ENCODE peak calls at places on chromosomes 1 and 21, in ten cellular contexts. One of them, this sample, is unnamed.
A peak's percentile ranks its signal among the peaks of the same experiment; 100 is the strongest.

GRCh38 chr1:154686507-154686906 is 78.5 kb upstream of the ADAR start:
- DNase-seq in iris pigment epithelial cell: no peak
- DNase-seq in GM12878: no peak
- DNase-seq in fibroblast of mammary gland: no peak
- DNase-seq in stimulated activated CD8-positive, alpha-beta memory T cell treated with anti-CD3 and anti-CD28 coated beads, Interleukin-2, amount 100 ng/mL, for 1 hour: no peak
- DNase-seq in naive thymus-derived CD4-positive, alpha-beta T cell: no peak
- DNase-seq in activated CD4-positive, alpha-beta T cell treated with anti-CD3 and anti-CD28 coated beads for 24 hours: no peak
- DNase-seq in astrocyte of the spinal cord: no peak
- DNase-seq in H54: no peak
- DNase-seq in adipocyte: no peak
- DNase-seq in this sample: no peak

GRCh38 chr1:88650676-88651418 is 33.2 kb upstream of the PKN2 start:
- DNase-seq in iris pigment epithelial cell: peak; percentile 60
- DNase-seq in GM12878: no peak
- DNase-seq in fibroblast of mammary gland: peak; percentile 17
- DNase-seq in stimulated activated CD8-positive, alpha-beta memory T cell treated with anti-CD3 and anti-CD28 coated beads, Interleukin-2, amount 100 ng/mL, for 1 hour: no peak
- DNase-seq in naive thymus-derived CD4-positive, alpha-beta T cell: no peak
- DNase-seq in activated CD4-positive, alpha-beta T cell treated with anti-CD3 and anti-CD28 coated beads for 24 hours: no peak
- DNase-seq in astrocyte of the spinal cord: no peak
- DNase-seq in H54: no peak
- DNase-seq in adipocyte: no peak
- DNase-seq in this sample: no peak

GRCh38 chr1:3242408-3243270 is 173.6 kb downstream of the PRDM16 start:
- DNase-seq in iris pigment epithelial cell: no peak
- DNase-seq in GM12878: no peak
- DNase-seq in fibroblast of mammary gland: no peak
- DNase-seq in stimulated activated CD8-positive, alpha-beta memory T cell treated with anti-CD3 and anti-CD28 coated beads, Interleukin-2, amount 100 ng/mL, for 1 hour: no peak
- DNase-seq in naive thymus-derived CD4-positive, alpha-beta T cell: no peak
- DNase-seq in activated CD4-positive, alpha-beta T cell treated with anti-CD3 and anti-CD28 coated beads for 24 hours: no peak
- DNase-seq in astrocyte of the spinal cord: no peak
- DNase-seq in H54: no peak
- DNase-seq in adipocyte: no peak
- DNase-seq in this sample: no peak

GRCh38 chr1:176515310-176515709 is 52.3 kb downstream of the PAPPA2 start:
- DNase-seq in iris pigment epithelial cell: peak; percentile 61
- DNase-seq in GM12878: no peak
- DNase-seq in fibroblast of mammary gland: peak; percentile 92
- DNase-seq in stimulated activated CD8-positive, alpha-beta memory T cell treated with anti-CD3 and anti-CD28 coated beads, Interleukin-2, amount 100 ng/mL, for 1 hour: no peak
- DNase-seq in naive thymus-derived CD4-positive, alpha-beta T cell: no peak
- DNase-seq in activated CD4-positive, alpha-beta T cell treated with anti-CD3 and anti-CD28 coated beads for 24 hours: no peak
- DNase-seq in astrocyte of the spinal cord: peak; percentile 55
- DNase-seq in H54: peak; percentile 2
- DNase-seq in adipocyte: peak; percentile 13
- DNase-seq in this sample: no peak

GRCh38 chr1:160726498-160727391 is 12.3 kb upstream of the SLAMF7 start:
- DNase-seq in iris pigment epithelial cell: peak; percentile 76
- DNase-seq in GM12878: no peak
- DNase-seq in fibroblast of mammary gland: peak; percentile 65
- DNase-seq in stimulated activated CD8-positive, alpha-beta memory T cell treated with anti-CD3 and anti-CD28 coated beads, Interleukin-2, amount 100 ng/mL, for 1 hour: no peak
- DNase-seq in naive thymus-derived CD4-positive, alpha-beta T cell: peak; percentile 57
- DNase-seq in activated CD4-positive, alpha-beta T cell treated with anti-CD3 and anti-CD28 coated beads for 24 hours: peak; percentile 46
- DNase-seq in astrocyte of the spinal cord: peak; percentile 65
- DNase-seq in H54: peak; percentile 40
- DNase-seq in adipocyte: peak; percentile 73
- DNase-seq in this sample: peak; percentile 50

GRCh38 chr1:55718758-55719671 is 503.9 kb upstream of the USP24 start:
- DNase-seq in iris pigment epithelial cell: peak; percentile 100
- DNase-seq in GM12878: no peak
- DNase-seq in fibroblast of mammary gland: peak; percentile 100
- DNase-seq in stimulated activated CD8-positive, alpha-beta memory T cell treated with anti-CD3 and anti-CD28 coated beads, Interleukin-2, amount 100 ng/mL, for 1 hour: no peak
- DNase-seq in naive thymus-derived CD4-positive, alpha-beta T cell: no peak
- DNase-seq in activated CD4-positive, alpha-beta T cell treated with anti-CD3 and anti-CD28 coated beads for 24 hours: no peak
- DNase-seq in astrocyte of the spinal cord: peak; percentile 100
- DNase-seq in H54: peak; percentile 46
- DNase-seq in adipocyte: peak; percentile 98
- DNase-seq in this sample: no peak

GRCh38 chr1:150149490-150150453 is at the start of gene PLEKHO1:
- DNase-seq in iris pigment epithelial cell: peak; percentile 88
- DNase-seq in GM12878: no peak
- DNase-seq in fibroblast of mammary gland: peak; percentile 79
- DNase-seq in stimulated activated CD8-positive, alpha-beta memory T cell treated with anti-CD3 and anti-CD28 coated beads, Interleukin-2, amount 100 ng/mL, for 1 hour: peak; percentile 73
- DNase-seq in naive thymus-derived CD4-positive, alpha-beta T cell: peak; percentile 76
- DNase-seq in activated CD4-positive, alpha-beta T cell treated with anti-CD3 and anti-CD28 coated beads for 24 hours: peak; percentile 67
- DNase-seq in astrocyte of the spinal cord: peak; percentile 87
- DNase-seq in H54: peak; percentile 67
- DNase-seq in adipocyte: peak; percentile 93
- DNase-seq in this sample: peak; percentile 80

GRCh38 chr1:245440933-245441332 is 286.1 kb downstream of the KIF26B start:
- DNase-seq in iris pigment epithelial cell: no peak
- DNase-seq in GM12878: no peak
- DNase-seq in fibroblast of mammary gland: no peak
- DNase-seq in stimulated activated CD8-positive, alpha-beta memory T cell treated with anti-CD3 and anti-CD28 coated beads, Interleukin-2, amount 100 ng/mL, for 1 hour: no peak
- DNase-seq in naive thymus-derived CD4-positive, alpha-beta T cell: no peak
- DNase-seq in activated CD4-positive, alpha-beta T cell treated with anti-CD3 and anti-CD28 coated beads for 24 hours: no peak
- DNase-seq in astrocyte of the spinal cord: no peak
- DNase-seq in H54: no peak
- DNase-seq in adipocyte: no peak
- DNase-seq in this sample: no peak

GRCh38 chr21:36522174-36522810 is 42.4 kb upstream of the CLDN14 start:
- DNase-seq in iris pigment epithelial cell: no peak
- DNase-seq in GM12878: no peak
- DNase-seq in fibroblast of mammary gland: no peak
- DNase-seq in stimulated activated CD8-positive, alpha-beta memory T cell treated with anti-CD3 and anti-CD28 coated beads, Interleukin-2, amount 100 ng/mL, for 1 hour: no peak
- DNase-seq in naive thymus-derived CD4-positive, alpha-beta T cell: no peak
- DNase-seq in activated CD4-positive, alpha-beta T cell treated with anti-CD3 and anti-CD28 coated beads for 24 hours: no peak
- DNase-seq in astrocyte of the spinal cord: no peak
- DNase-seq in H54: no peak
- DNase-seq in adipocyte: no peak
- DNase-seq in this sample: no peak

GRCh38 chr1:209783338-209783737 is 1.0 kb downstream of the C1orf74 start:
- DNase-seq in iris pigment epithelial cell: no peak
- DNase-seq in GM12878: no peak
- DNase-seq in fibroblast of mammary gland: no peak
- DNase-seq in stimulated activated CD8-positive, alpha-beta memory T cell treated with anti-CD3 and anti-CD28 coated beads, Interleukin-2, amount 100 ng/mL, for 1 hour: no peak
- DNase-seq in naive thymus-derived CD4-positive, alpha-beta T cell: no peak
- DNase-seq in activated CD4-positive, alpha-beta T cell treated with anti-CD3 and anti-CD28 coated beads for 24 hours: no peak
- DNase-seq in astrocyte of the spinal cord: no peak
- DNase-seq in H54: no peak
- DNase-seq in adipocyte: no peak
- DNase-seq in this sample: no peak

GRCh38 chr1:30618335-30618747 is 105.0 kb downstream of the MATN1 start:
- DNase-seq in iris pigment epithelial cell: no peak
- DNase-seq in GM12878: no peak
- DNase-seq in fibroblast of mammary gland: no peak
- DNase-seq in stimulated activated CD8-positive, alpha-beta memory T cell treated with anti-CD3 and anti-CD28 coated beads, Interleukin-2, amount 100 ng/mL, for 1 hour: no peak
- DNase-seq in naive thymus-derived CD4-positive, alpha-beta T cell: no peak
- DNase-seq in activated CD4-positive, alpha-beta T cell treated with anti-CD3 and anti-CD28 coated beads for 24 hours: no peak
- DNase-seq in astrocyte of the spinal cord: no peak
- DNase-seq in H54: peak; percentile 27
- DNase-seq in adipocyte: no peak
- DNase-seq in this sample: no peak

GRCh38 chr1:1063945-1064831 is 9.9 kb downstream of the RNF223 start:
- DNase-seq in iris pigment epithelial cell: peak; percentile 85
- DNase-seq in GM12878: peak; percentile 79
- DNase-seq in fibroblast of mammary gland: peak; percentile 84
- DNase-seq in stimulated activated CD8-positive, alpha-beta memory T cell treated with anti-CD3 and anti-CD28 coated beads, Interleukin-2, amount 100 ng/mL, for 1 hour: peak; percentile 73
- DNase-seq in naive thymus-derived CD4-positive, alpha-beta T cell: peak; percentile 83
- DNase-seq in activated CD4-positive, alpha-beta T cell treated with anti-CD3 and anti-CD28 coated beads for 24 hours: peak; percentile 77
- DNase-seq in astrocyte of the spinal cord: peak; percentile 86
- DNase-seq in H54: peak; percentile 94
- DNase-seq in adipocyte: peak; percentile 60
- DNase-seq in this sample: peak; percentile 83

GRCh38 chr1:230124187-230125128 is 57.4 kb downstream of the GALNT2 start:
- DNase-seq in iris pigment epithelial cell: no peak
- DNase-seq in GM12878: no peak
- DNase-seq in fibroblast of mammary gland: peak; percentile 38
- DNase-seq in stimulated activated CD8-positive, alpha-beta memory T cell treated with anti-CD3 and anti-CD28 coated beads, Interleukin-2, amount 100 ng/mL, for 1 hour: no peak
- DNase-seq in naive thymus-derived CD4-positive, alpha-beta T cell: no peak
- DNase-seq in activated CD4-positive, alpha-beta T cell treated with anti-CD3 and anti-CD28 coated beads for 24 hours: no peak
- DNase-seq in astrocyte of the spinal cord: peak; percentile 56
- DNase-seq in H54: no peak
- DNase-seq in adipocyte: no peak
- DNase-seq in this sample: no peak

GRCh38 chr21:44294391-44295162 is 5.3 kb upstream of the PFKL start:
- DNase-seq in iris pigment epithelial cell: no peak
- DNase-seq in GM12878: no peak
- DNase-seq in fibroblast of mammary gland: peak; percentile 68
- DNase-seq in stimulated activated CD8-positive, alpha-beta memory T cell treated with anti-CD3 and anti-CD28 coated beads, Interleukin-2, amount 100 ng/mL, for 1 hour: no peak
- DNase-seq in naive thymus-derived CD4-positive, alpha-beta T cell: no peak
- DNase-seq in activated CD4-positive, alpha-beta T cell treated with anti-CD3 and anti-CD28 coated beads for 24 hours: no peak
- DNase-seq in astrocyte of the spinal cord: peak; percentile 25
- DNase-seq in H54: peak; percentile 95
- DNase-seq in adipocyte: no peak
- DNase-seq in this sample: no peak

GRCh38 chr1:22884806-22885559 is 87.7 kb downstream of the LACTBL1 start:
- DNase-seq in iris pigment epithelial cell: no peak
- DNase-seq in GM12878: no peak
- DNase-seq in fibroblast of mammary gland: no peak
- DNase-seq in stimulated activated CD8-positive, alpha-beta memory T cell treated with anti-CD3 and anti-CD28 coated beads, Interleukin-2, amount 100 ng/mL, for 1 hour: no peak
- DNase-seq in naive thymus-derived CD4-positive, alpha-beta T cell: no peak
- DNase-seq in activated CD4-positive, alpha-beta T cell treated with anti-CD3 and anti-CD28 coated beads for 24 hours: no peak
- DNase-seq in astrocyte of the spinal cord: no peak
- DNase-seq in H54: no peak
- DNase-seq in adipocyte: no peak
- DNase-seq in this sample: peak; percentile 54

GRCh38 chr1:229119161-229119560 is 151.8 kb upstream of the RAB4A start:
- DNase-seq in iris pigment epithelial cell: no peak
- DNase-seq in GM12878: no peak
- DNase-seq in fibroblast of mammary gland: no peak
- DNase-seq in stimulated activated CD8-positive, alpha-beta memory T cell treated with anti-CD3 and anti-CD28 coated beads, Interleukin-2, amount 100 ng/mL, for 1 hour: no peak
- DNase-seq in naive thymus-derived CD4-positive, alpha-beta T cell: no peak
- DNase-seq in activated CD4-positive, alpha-beta T cell treated with anti-CD3 and anti-CD28 coated beads for 24 hours: no peak
- DNase-seq in astrocyte of the spinal cord: no peak
- DNase-seq in H54: no peak
- DNase-seq in adipocyte: no peak
- DNase-seq in this sample: no peak

GRCh38 chr1:51093566-51093965 is 8.5 kb upstream of the C1orf185 start:
- DNase-seq in iris pigment epithelial cell: peak; percentile 52
- DNase-seq in GM12878: no peak
- DNase-seq in fibroblast of mammary gland: peak; percentile 71
- DNase-seq in stimulated activated CD8-positive, alpha-beta memory T cell treated with anti-CD3 and anti-CD28 coated beads, Interleukin-2, amount 100 ng/mL, for 1 hour: no peak
- DNase-seq in naive thymus-derived CD4-positive, alpha-beta T cell: no peak
- DNase-seq in activated CD4-positive, alpha-beta T cell treated with anti-CD3 and anti-CD28 coated beads for 24 hours: no peak
- DNase-seq in astrocyte of the spinal cord: peak; percentile 13
- DNase-seq in H54: no peak
- DNase-seq in adipocyte: peak; percentile 67
- DNase-seq in this sample: no peak

GRCh38 chr21:42863504-42863870 is 15.9 kb downstream of the WDR4 start:
- DNase-seq in iris pigment epithelial cell: no peak
- DNase-seq in GM12878: no peak
- DNase-seq in fibroblast of mammary gland: no peak
- DNase-seq in stimulated activated CD8-positive, alpha-beta memory T cell treated with anti-CD3 and anti-CD28 coated beads, Interleukin-2, amount 100 ng/mL, for 1 hour: no peak
- DNase-seq in naive thymus-derived CD4-positive, alpha-beta T cell: no peak
- DNase-seq in activated CD4-positive, alpha-beta T cell treated with anti-CD3 and anti-CD28 coated beads for 24 hours: no peak
- DNase-seq in astrocyte of the spinal cord: no peak
- DNase-seq in H54: no peak
- DNase-seq in adipocyte: no peak
- DNase-seq in this sample: no peak

GRCh38 chr1:77047978-77048614 is 171.1 kb downstream of the PIGK start:
- DNase-seq in iris pigment epithelial cell: no peak
- DNase-seq in GM12878: no peak
- DNase-seq in fibroblast of mammary gland: no peak
- DNase-seq in stimulated activated CD8-positive, alpha-beta memory T cell treated with anti-CD3 and anti-CD28 coated beads, Interleukin-2, amount 100 ng/mL, for 1 hour: no peak
- DNase-seq in naive thymus-derived CD4-positive, alpha-beta T cell: no peak
- DNase-seq in activated CD4-positive, alpha-beta T cell treated with anti-CD3 and anti-CD28 coated beads for 24 hours: no peak
- DNase-seq in astrocyte of the spinal cord: no peak
- DNase-seq in H54: no peak
- DNase-seq in adipocyte: no peak
- DNase-seq in this sample: no peak

GRCh38 chr1:19866758-19867157 is 15.4 kb upstream of the OTUD3 start:
- DNase-seq in iris pigment epithelial cell: no peak
- DNase-seq in GM12878: no peak
- DNase-seq in fibroblast of mammary gland: peak; percentile 78
- DNase-seq in stimulated activated CD8-positive, alpha-beta memory T cell treated with anti-CD3 and anti-CD28 coated beads, Interleukin-2, amount 100 ng/mL, for 1 hour: no peak
- DNase-seq in naive thymus-derived CD4-positive, alpha-beta T cell: no peak
- DNase-seq in activated CD4-positive, alpha-beta T cell treated with anti-CD3 and anti-CD28 coated beads for 24 hours: no peak
- DNase-seq in astrocyte of the spinal cord: no peak
- DNase-seq in H54: no peak
- DNase-seq in adipocyte: peak; percentile 32
- DNase-seq in this sample: no peak

GRCh38 chr21:32455548-32455947 is 43.0 kb downstream of the EVA1C start:
- DNase-seq in iris pigment epithelial cell: no peak
- DNase-seq in GM12878: no peak
- DNase-seq in fibroblast of mammary gland: no peak
- DNase-seq in stimulated activated CD8-positive, alpha-beta memory T cell treated with anti-CD3 and anti-CD28 coated beads, Interleukin-2, amount 100 ng/mL, for 1 hour: no peak
- DNase-seq in naive thymus-derived CD4-positive, alpha-beta T cell: no peak
- DNase-seq in activated CD4-positive, alpha-beta T cell treated with anti-CD3 and anti-CD28 coated beads for 24 hours: no peak
- DNase-seq in astrocyte of the spinal cord: no peak
- DNase-seq in H54: no peak
- DNase-seq in adipocyte: no peak
- DNase-seq in this sample: no peak

GRCh38 chr1:22539510-22540118 is 23.7 kb upstream of the EPHA8 start:
- DNase-seq in iris pigment epithelial cell: no peak
- DNase-seq in GM12878: no peak
- DNase-seq in fibroblast of mammary gland: no peak
- DNase-seq in stimulated activated CD8-positive, alpha-beta memory T cell treated with anti-CD3 and anti-CD28 coated beads, Interleukin-2, amount 100 ng/mL, for 1 hour: no peak
- DNase-seq in naive thymus-derived CD4-positive, alpha-beta T cell: no peak
- DNase-seq in activated CD4-positive, alpha-beta T cell treated with anti-CD3 and anti-CD28 coated beads for 24 hours: no peak
- DNase-seq in astrocyte of the spinal cord: no peak
- DNase-seq in H54: no peak
- DNase-seq in adipocyte: no peak
- DNase-seq in this sample: no peak

GRCh38 chr1:211738096-211738708 is 62.8 kb upstream of the NEK2 start:
- DNase-seq in iris pigment epithelial cell: no peak
- DNase-seq in GM12878: no peak
- DNase-seq in fibroblast of mammary gland: no peak
- DNase-seq in stimulated activated CD8-positive, alpha-beta memory T cell treated with anti-CD3 and anti-CD28 coated beads, Interleukin-2, amount 100 ng/mL, for 1 hour: no peak
- DNase-seq in naive thymus-derived CD4-positive, alpha-beta T cell: no peak
- DNase-seq in activated CD4-positive, alpha-beta T cell treated with anti-CD3 and anti-CD28 coated beads for 24 hours: no peak
- DNase-seq in astrocyte of the spinal cord: no peak
- DNase-seq in H54: no peak
- DNase-seq in adipocyte: no peak
- DNase-seq in this sample: no peak

GRCh38 chr1:32695098-32695904 is 7.3 kb downstream of the SYNC start:
- DNase-seq in iris pigment epithelial cell: peak; percentile 63
- DNase-seq in GM12878: no peak
- DNase-seq in fibroblast of mammary gland: peak; percentile 69
- DNase-seq in stimulated activated CD8-positive, alpha-beta memory T cell treated with anti-CD3 and anti-CD28 coated beads, Interleukin-2, amount 100 ng/mL, for 1 hour: no peak
- DNase-seq in naive thymus-derived CD4-positive, alpha-beta T cell: no peak
- DNase-seq in activated CD4-positive, alpha-beta T cell treated with anti-CD3 and anti-CD28 coated beads for 24 hours: no peak
- DNase-seq in astrocyte of the spinal cord: peak; percentile 72
- DNase-seq in H54: no peak
- DNase-seq in adipocyte: no peak
- DNase-seq in this sample: no peak

GRCh38 chr1:199669916-199670315 is 357.6 kb upstream of the NR5A2 start:
- DNase-seq in iris pigment epithelial cell: no peak
- DNase-seq in GM12878: no peak
- DNase-seq in fibroblast of mammary gland: no peak
- DNase-seq in stimulated activated CD8-positive, alpha-beta memory T cell treated with anti-CD3 and anti-CD28 coated beads, Interleukin-2, amount 100 ng/mL, for 1 hour: no peak
- DNase-seq in naive thymus-derived CD4-positive, alpha-beta T cell: no peak
- DNase-seq in activated CD4-positive, alpha-beta T cell treated with anti-CD3 and anti-CD28 coated beads for 24 hours: no peak
- DNase-seq in astrocyte of the spinal cord: no peak
- DNase-seq in H54: no peak
- DNase-seq in adipocyte: no peak
- DNase-seq in this sample: no peak

GRCh38 chr1:207962716-207963428 is 51.9 kb upstream of the CD34 start:
- DNase-seq in iris pigment epithelial cell: peak; percentile 37
- DNase-seq in GM12878: no peak
- DNase-seq in fibroblast of mammary gland: peak; percentile 41
- DNase-seq in stimulated activated CD8-positive, alpha-beta memory T cell treated with anti-CD3 and anti-CD28 coated beads, Interleukin-2, amount 100 ng/mL, for 1 hour: no peak
- DNase-seq in naive thymus-derived CD4-positive, alpha-beta T cell: no peak
- DNase-seq in activated CD4-positive, alpha-beta T cell treated with anti-CD3 and anti-CD28 coated beads for 24 hours: peak; percentile 6
- DNase-seq in astrocyte of the spinal cord: peak; percentile 26
- DNase-seq in H54: no peak
- DNase-seq in adipocyte: no peak
- DNase-seq in this sample: no peak

GRCh38 chr1:49016030-49016991 is 239.6 kb upstream of the BEND5 start:
- DNase-seq in iris pigment epithelial cell: no peak
- DNase-seq in GM12878: no peak
- DNase-seq in fibroblast of mammary gland: no peak
- DNase-seq in stimulated activated CD8-positive, alpha-beta memory T cell treated with anti-CD3 and anti-CD28 coated beads, Interleukin-2, amount 100 ng/mL, for 1 hour: no peak
- DNase-seq in naive thymus-derived CD4-positive, alpha-beta T cell: no peak
- DNase-seq in activated CD4-positive, alpha-beta T cell treated with anti-CD3 and anti-CD28 coated beads for 24 hours: no peak
- DNase-seq in astrocyte of the spinal cord: no peak
- DNase-seq in H54: no peak
- DNase-seq in adipocyte: peak; percentile 0
- DNase-seq in this sample: no peak

GRCh38 chr1:28115267-28115666 is 26.9 kb upstream of the EYA3 start:
- DNase-seq in iris pigment epithelial cell: peak; percentile 70
- DNase-seq in GM12878: peak; percentile 66
- DNase-seq in fibroblast of mammary gland: peak; percentile 39
- DNase-seq in stimulated activated CD8-positive, alpha-beta memory T cell treated with anti-CD3 and anti-CD28 coated beads, Interleukin-2, amount 100 ng/mL, for 1 hour: no peak
- DNase-seq in naive thymus-derived CD4-positive, alpha-beta T cell: peak; percentile 39
- DNase-seq in activated CD4-positive, alpha-beta T cell treated with anti-CD3 and anti-CD28 coated beads for 24 hours: peak; percentile 14
- DNase-seq in astrocyte of the spinal cord: no peak
- DNase-seq in H54: no peak
- DNase-seq in adipocyte: no peak
- DNase-seq in this sample: peak; percentile 10